ENCODE peak calls at places on chromosomes 1 and 21, in five cellular contexts. S is heart left ventricle, N is right lobe of liver, M is cardiac muscle cell, V is upper lobe of left lung. Z is an unnamed sample.

GRCh38 chr1:1569341-1569740 is 5.3 kb downstream of the SSU72 start:
- DNase-seq in N (no peak), V (no peak), M (no peak), S (no peak), Z (no peak)

GRCh38 chr1:15950302-15950701 is 25.6 kb downstream of the ZBTB17 start:
- DNase-seq in S (no peak), N (no peak), V (no peak), M (no peak), Z (no peak)

GRCh38 chr1:26278835-26279597 is 870 bp upstream of the SH3BGRL3 start:
- DNase-seq in M (no peak), V (no peak), S (no peak), N (peak; percentile 40), Z (no peak)

GRCh38 chr1:199067483-199067882 is 428.6 kb downstream of the PTPRC start:
- DNase-seq in M (no peak), S (no peak), N (no peak), V (no peak), Z (no peak)

GRCh38 chr1:216830836-216831235 is 107.6 kb upstream of the ESRRG start:
- DNase-seq in N (no peak), S (no peak), M (no peak), V (no peak), Z (no peak)

GRCh38 chr1:32353431-32353830 is 8.9 kb downstream of the FAM229A start:
- DNase-seq in M (no peak), N (no peak), V (no peak), S (no peak), Z (no peak)

GRCh38 chr21:36210779-36211659 is 54.4 kb downstream of the DOP1B start:
- DNase-seq in S (no peak), M (no peak), V (no peak), N (no peak), Z (no peak)

GRCh38 chr1:201882665-201883132 is 6.0 kb upstream of the SHISA4 start:
- DNase-seq in M (no peak), S (peak; percentile 17), N (no peak), V (no peak), Z (no peak)

GRCh38 chr1:2314297-2314802 is 77.0 kb downstream of the MORN1 start:
- DNase-seq in N (peak; percentile 63), V (peak; percentile 91), S (peak; percentile 77), M (peak; percentile 92), Z (no peak)

GRCh38 chr1:47996406-47997226 is 569 bp downstream of the TRABD2B start:
- DNase-seq in M (peak; percentile 59), V (peak; percentile 86), N (peak; percentile 48), S (peak; percentile 24), Z (no peak)

GRCh38 chr1:37549341-37549740 is 4.8 kb downstream of the SNIP1 start:
- DNase-seq in M (no peak), V (no peak), S (no peak), N (no peak), Z (no peak)

GRCh38 chr1:226223786-226224244 is 351 bp downstream of the MIXL1 start:
- DNase-seq in S (no peak), M (peak; percentile 62), V (peak; percentile 87), N (no peak), Z (no peak)
- TF ChIP-seq CTCF in S (no peak), M (no peak), V (no peak), N (no peak), Z (peak; percentile 13)

GRCh38 chr21:33281101-33281652 is 15.0 kb downstream of the IL10RB start:
- DNase-seq in V (no peak), S (no peak), N (no peak), M (no peak), Z (no peak)
- H3K4me3 ChIP-seq in V (no peak overlapping the region), S (no peak overlapping the region), N (no peak overlapping the region), M (no peak overlapping the region), Z (no peak overlapping the region)

GRCh38 chr21:45556645-45557601 is 14.7 kb upstream of the SLC19A1 start:
- DNase-seq in V (peak; percentile 76), S (no peak), N (peak; percentile 66), M (no peak), Z (no peak)

GRCh38 chr21:45557611-45558043 is 15.4 kb upstream of the SLC19A1 start:
- DNase-seq in N (no peak), S (no peak), V (no peak), M (no peak), Z (no peak)

GRCh38 chr21:45555251-45555556 is 13.0 kb upstream of the SLC19A1 start:
- DNase-seq in M (no peak), S (no peak), V (no peak), N (no peak), Z (no peak)

GRCh38 chr21:45555557-45556301 is 13.5 kb upstream of the SLC19A1 start:
- DNase-seq in S (no peak), N (peak; percentile 87), M (peak; percentile 89), V (peak; percentile 92), Z (no peak)

DNA sequence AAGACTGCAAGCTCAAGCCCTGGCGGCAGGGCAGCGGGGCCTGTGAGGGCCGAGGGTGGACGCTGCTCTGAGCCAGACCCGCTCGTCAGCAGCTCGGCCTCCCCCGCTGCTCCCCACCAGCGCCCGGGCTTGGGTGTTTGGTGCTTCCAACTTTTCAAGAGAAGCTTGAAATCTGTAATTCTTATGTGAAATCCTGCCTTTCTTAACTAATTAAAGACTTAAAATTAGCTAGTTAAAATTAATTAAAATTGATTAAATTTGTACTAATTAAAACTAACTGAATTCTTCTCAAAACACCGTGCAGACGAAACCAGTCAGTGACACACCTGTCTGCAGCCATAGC is 14.0 kb upstream of the SLC19A1 start:
- DNase-seq in V (no peak), S (no peak), N (no peak), M (no peak), Z (no peak)
- TF ChIP-seq CTCF in V (no peak), S (no peak), N (peak; percentile 2), M (no peak), Z (no peak)

GRCh38 chr1:21653744-21654100 is 15.4 kb downstream of the RAP1GAP start:
- DNase-seq in S (no peak), M (no peak), V (no peak), N (no peak), Z (no peak)

GRCh38 chr1:21654209-21654608 is 14.9 kb downstream of the RAP1GAP start:
- DNase-seq in N (no peak), M (no peak), V (no peak), S (no peak), Z (no peak)

GRCh38 chr1:21652937-21653743 is 16.0 kb downstream of the RAP1GAP start:
- DNase-seq in N (no peak), M (no peak), S (no peak), V (no peak), Z (no peak)

GRCh38 chr1:21651214-21652042 is 17.7 kb downstream of the RAP1GAP start:
- DNase-seq in S (peak; percentile 39), M (peak; percentile 73), V (peak; percentile 92), N (peak; percentile 44), Z (no peak)

GRCh38 chr1:21652101-21652936 is 16.8 kb downstream of the RAP1GAP start:
- DNase-seq in V (no peak), N (no peak), S (no peak), M (no peak), Z (no peak)
- H3K4me3 ChIP-seq in V (peak overlapping the region; percentile 53), N (no peak overlapping the region), S (peak overlapping the region; percentile 56), M (peak overlapping the region; percentile 15), Z (no peak overlapping the region)

DNA sequence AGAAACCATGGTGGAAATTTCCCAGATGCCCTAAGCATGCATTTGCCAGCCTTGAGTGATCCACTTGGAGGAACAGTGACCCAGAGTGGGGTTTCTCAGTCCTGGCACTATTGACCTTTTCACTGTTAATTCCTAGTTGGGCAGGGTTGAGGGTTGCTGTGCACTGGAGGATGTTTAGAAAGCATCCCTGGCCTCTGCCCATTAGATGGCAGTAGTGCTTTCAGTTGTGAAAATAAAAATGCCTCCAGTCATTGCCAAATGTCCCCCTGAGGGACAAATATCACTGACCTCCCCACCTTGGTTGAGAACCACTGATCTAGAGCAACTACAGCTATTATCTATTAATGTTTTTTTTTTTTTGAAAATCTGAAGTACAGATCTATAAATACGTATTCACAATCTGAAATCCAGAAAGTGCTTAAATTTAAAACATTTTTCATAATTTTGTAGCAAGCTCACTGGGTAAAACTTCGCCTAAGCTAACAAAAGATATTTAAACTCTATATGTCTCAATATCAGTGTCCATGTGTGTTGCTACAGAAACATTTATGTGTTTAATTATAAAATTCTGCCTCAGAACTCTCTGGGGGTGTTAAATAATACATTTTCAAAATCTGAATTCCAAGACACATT is 27.3 kb downstream of the F3 start:
- DNase-seq in M (peak; percentile 65), S (no peak), V (no peak), N (no peak), Z (no peak)
- TF ChIP-seq CTCF in M (peak; percentile 77), S (peak; percentile 63), V (peak; percentile 38), N (peak; percentile 68), Z (peak; percentile 60)

DNA sequence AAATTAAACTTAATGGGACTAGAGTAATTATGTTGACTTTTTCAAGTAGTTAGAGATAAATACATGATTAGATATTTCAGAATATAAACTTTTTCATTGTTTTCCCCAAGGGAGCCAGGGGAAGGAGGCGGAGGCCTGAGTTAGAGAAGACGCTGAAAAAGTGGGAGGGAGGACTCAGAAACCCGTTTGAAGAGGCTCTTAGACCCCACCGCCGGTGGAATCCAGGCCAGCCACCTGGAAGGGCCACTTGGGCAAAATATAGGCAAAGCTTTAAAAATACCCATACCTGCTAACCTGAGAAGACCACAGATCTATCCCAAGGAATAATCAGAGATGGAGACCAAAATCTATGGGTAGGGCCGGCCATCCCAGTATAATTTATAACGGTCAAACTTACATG is 242.6 kb downstream of the PTPRU start:
- DNase-seq in V (no peak), S (no peak), M (no peak), N (no peak), Z (no peak)
- H3K4me3 ChIP-seq in V (no peak overlapping the region), S (no peak overlapping the region), M (no peak overlapping the region), N (no peak overlapping the region), Z (no peak overlapping the region)

GRCh38 chr1:46530791-46531409 is 20.5 kb downstream of the KNCN start:
- DNase-seq in N (no peak), V (no peak), M (peak; percentile 28), S (no peak), Z (no peak)
- TF ChIP-seq CTCF in N (no peak), V (no peak), M (peak; percentile 24), S (no peak), Z (peak; percentile 1)

DNA sequence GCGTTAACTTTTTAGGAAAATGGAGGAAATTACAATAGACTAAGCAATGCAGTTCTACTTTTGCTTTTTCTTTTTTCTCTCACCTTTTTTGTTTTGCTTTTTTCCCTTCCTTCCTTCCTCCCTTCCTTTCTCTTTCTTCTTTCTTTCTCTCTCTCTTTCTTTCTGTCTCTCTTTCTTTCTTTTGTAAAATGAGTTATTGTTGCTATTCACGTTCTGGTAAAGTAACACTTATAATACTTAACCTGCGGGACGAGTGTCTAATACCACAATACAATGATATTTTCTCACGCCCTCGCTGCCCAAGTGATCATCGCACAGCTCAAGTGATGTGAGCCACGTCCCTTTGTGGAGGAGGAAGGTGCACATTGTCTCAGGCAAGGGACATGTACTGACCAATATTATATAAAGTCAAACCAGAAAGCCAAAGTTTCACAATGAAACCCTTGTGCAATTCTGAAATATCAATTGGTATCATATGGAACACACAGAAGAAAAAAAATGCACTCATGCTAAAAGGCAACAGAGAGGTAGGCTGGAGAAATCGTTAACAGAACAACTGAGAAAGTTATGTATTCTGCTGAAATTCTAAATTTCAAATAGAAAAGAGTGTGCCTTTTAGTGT is 1.7 kb downstream of the JAM2 start:
- DNase-seq in M (no peak), N (no peak), V (no peak), S (no peak), Z (no peak)
- H3K4me3 ChIP-seq in M (no peak overlapping the region), N (peak overlapping the region; percentile 38), V (peak overlapping the region; percentile 62), S (peak overlapping the region; percentile 94), Z (no peak overlapping the region)

Z was measured in GM12864.